ENCODE peak calls at places on chromosome 7, in five cellular contexts. One of them, this sample, is unnamed.

GRCh38 chr7:139750459-139751095 is 27.2 kb downstream of the HIPK2 start:
- DNase-seq in right atrium auricular region: no peak
- DNase-seq in Peyer's patch: no peak
- DNase-seq in lower lobe of right lung: no peak
- DNase-seq in IMR-90: no peak
- DNase-seq in this sample: no peak

GRCh38 chr7:103988468-103989199 is 824 bp downstream of the RELN start:
- DNase-seq in right atrium auricular region: no peak
- DNase-seq in Peyer's patch: no peak
- DNase-seq in lower lobe of right lung: no peak
- DNase-seq in IMR-90: no peak
- DNase-seq in this sample: peak; percentile 27

GRCh38 chr7:127905491-127906330 is 125.5 kb downstream of the LRRC4 start:
- DNase-seq in right atrium auricular region: no peak
- DNase-seq in Peyer's patch: no peak
- DNase-seq in lower lobe of right lung: no peak
- DNase-seq in IMR-90: peak; percentile 76
- DNase-seq in this sample: no peak

GRCh38 chr7:159064121-159064815 is 80.4 kb downstream of the VIPR2 start:
- DNase-seq in right atrium auricular region: no peak
- DNase-seq in Peyer's patch: no peak
- DNase-seq in lower lobe of right lung: no peak
- DNase-seq in IMR-90: no peak
- DNase-seq in this sample: no peak

GRCh38 chr7:110921478-110922210 is 169.3 kb upstream of the LRRN3 start:
- DNase-seq in right atrium auricular region: no peak
- DNase-seq in Peyer's patch: no peak
- DNase-seq in lower lobe of right lung: no peak
- DNase-seq in IMR-90: peak; percentile 22
- DNase-seq in this sample: peak; percentile 46

GRCh38 chr7:87216701-87217508 is 2.6 kb downstream of the TMEM243 start:
- DNase-seq in right atrium auricular region: no peak
- DNase-seq in Peyer's patch: no peak
- DNase-seq in lower lobe of right lung: no peak
- DNase-seq in IMR-90: no peak
- DNase-seq in this sample: no peak

GRCh38 chr7:15947749-15948148 is 261.3 kb upstream of the MEOX2 start:
- DNase-seq in right atrium auricular region: no peak
- DNase-seq in Peyer's patch: no peak
- DNase-seq in lower lobe of right lung: no peak
- DNase-seq in IMR-90: no peak
- DNase-seq in this sample: peak; percentile 34

GRCh38 chr7:47776335-47776734 is 171.9 kb downstream of the PKD1L1 start:
- DNase-seq in right atrium auricular region: no peak
- DNase-seq in Peyer's patch: no peak
- DNase-seq in lower lobe of right lung: no peak
- DNase-seq in IMR-90: no peak
- DNase-seq in this sample: no peak

GRCh38 chr7:69038915-69039314 is 559.4 kb upstream of the AUTS2 start:
- DNase-seq in right atrium auricular region: no peak
- DNase-seq in Peyer's patch: no peak
- DNase-seq in lower lobe of right lung: no peak
- DNase-seq in IMR-90: no peak
- DNase-seq in this sample: no peak

GRCh38 chr7:129784437-129784782 is 168.3 kb downstream of the UBE2H start:
- DNase-seq in right atrium auricular region: no peak
- DNase-seq in Peyer's patch: no peak
- DNase-seq in lower lobe of right lung: no peak
- DNase-seq in IMR-90: no peak
- DNase-seq in this sample: no peak

GRCh38 chr7:87370660-87371180 is 25.3 kb downstream of the CROT start:
- DNase-seq in right atrium auricular region: no peak
- DNase-seq in Peyer's patch: no peak
- DNase-seq in lower lobe of right lung: no peak
- DNase-seq in IMR-90: peak; percentile 78
- DNase-seq in this sample: peak; percentile 52

DNA sequence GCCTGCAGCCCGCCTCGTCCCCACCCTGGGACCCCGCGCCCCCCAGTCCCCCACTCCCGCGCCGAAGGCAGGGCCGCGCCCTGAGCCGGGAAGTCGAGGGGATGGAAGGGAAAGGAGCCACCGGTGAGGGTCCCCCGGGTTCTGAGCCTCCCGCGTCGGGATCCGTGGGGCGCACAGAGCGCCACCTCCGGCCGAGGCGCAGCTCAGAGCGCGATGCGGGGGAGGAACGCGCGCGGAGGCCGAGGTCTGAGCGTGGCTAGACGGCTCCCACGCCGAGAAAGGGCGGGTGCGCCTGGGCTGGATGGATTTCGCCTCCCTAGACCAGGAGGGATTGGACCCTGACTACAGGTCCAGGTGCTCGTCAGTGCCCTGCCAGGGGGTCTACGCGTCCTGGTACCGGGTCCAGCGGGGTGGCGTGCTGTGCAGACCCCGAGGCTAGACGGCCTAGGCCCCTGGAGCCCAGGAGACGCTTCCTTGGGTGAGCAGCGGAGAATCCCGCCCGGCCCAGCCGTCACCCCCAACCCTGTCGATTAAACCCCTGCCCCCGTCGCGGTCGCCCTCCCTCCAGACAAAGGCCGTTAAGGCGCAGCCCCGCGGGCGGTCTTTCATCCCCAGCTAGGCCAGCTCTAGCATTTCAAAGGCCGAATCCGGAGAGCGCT is 986 bp upstream of the PDGFA start:
- DNase-seq in right atrium auricular region: no peak
- DNase-seq in Peyer's patch: no peak
- DNase-seq in lower lobe of right lung: no peak
- DNase-seq in IMR-90: no peak
- DNase-seq in this sample: no peak
- TF ChIP-seq CTCF in right atrium auricular region: no peak
- TF ChIP-seq CTCF in Peyer's patch: no peak
- TF ChIP-seq CTCF in lower lobe of right lung: peak; percentile 6
- TF ChIP-seq CTCF in IMR-90: no peak
- TF ChIP-seq CTCF in this sample: no peak

DNA sequence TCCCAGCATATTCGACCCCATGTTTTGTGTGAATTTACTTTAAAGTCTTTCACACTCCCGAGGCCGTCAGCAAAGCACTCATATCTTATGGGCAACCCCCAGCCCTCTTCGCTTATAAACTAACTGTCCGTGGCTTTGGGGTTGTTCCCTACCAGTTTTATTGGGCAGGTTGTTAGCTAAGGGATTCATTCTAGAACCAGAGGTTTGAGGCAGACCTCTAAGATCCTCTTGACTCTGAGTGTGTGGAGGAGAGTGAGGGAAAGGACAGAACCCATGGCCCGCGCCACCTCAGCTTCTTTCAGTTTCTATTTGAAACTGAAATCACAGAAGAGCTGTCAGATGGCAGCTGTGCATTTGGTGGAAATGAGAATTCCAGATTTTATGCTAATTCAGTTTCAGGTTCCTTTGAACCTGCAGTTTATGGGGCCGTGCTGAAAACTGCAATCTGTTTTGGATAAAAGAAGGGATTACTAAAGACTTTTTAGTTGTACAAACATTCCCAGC is 450.0 kb upstream of the GALNT17 start:
- DNase-seq in right atrium auricular region: no peak
- DNase-seq in Peyer's patch: no peak
- DNase-seq in lower lobe of right lung: no peak
- DNase-seq in IMR-90: no peak
- DNase-seq in this sample: no peak
- H3K4me3 ChIP-seq in right atrium auricular region: no peak overlapping the region
- H3K4me3 ChIP-seq in Peyer's patch: no peak overlapping the region
- H3K4me3 ChIP-seq in lower lobe of right lung: peak overlapping the region; percentile 17
- H3K4me3 ChIP-seq in IMR-90: no peak overlapping the region
- H3K4me3 ChIP-seq in this sample: no peak overlapping the region

GRCh38 chr7:51455086-51455485 is 138.5 kb upstream of the COBL start:
- DNase-seq in right atrium auricular region: no peak
- DNase-seq in Peyer's patch: no peak
- DNase-seq in lower lobe of right lung: no peak
- DNase-seq in IMR-90: no peak
- DNase-seq in this sample: no peak
- TF ChIP-seq CTCF in right atrium auricular region: no peak
- TF ChIP-seq CTCF in Peyer's patch: no peak
- TF ChIP-seq CTCF in lower lobe of right lung: no peak
- TF ChIP-seq CTCF in IMR-90: no peak
- TF ChIP-seq CTCF in this sample: no peak

DNA sequence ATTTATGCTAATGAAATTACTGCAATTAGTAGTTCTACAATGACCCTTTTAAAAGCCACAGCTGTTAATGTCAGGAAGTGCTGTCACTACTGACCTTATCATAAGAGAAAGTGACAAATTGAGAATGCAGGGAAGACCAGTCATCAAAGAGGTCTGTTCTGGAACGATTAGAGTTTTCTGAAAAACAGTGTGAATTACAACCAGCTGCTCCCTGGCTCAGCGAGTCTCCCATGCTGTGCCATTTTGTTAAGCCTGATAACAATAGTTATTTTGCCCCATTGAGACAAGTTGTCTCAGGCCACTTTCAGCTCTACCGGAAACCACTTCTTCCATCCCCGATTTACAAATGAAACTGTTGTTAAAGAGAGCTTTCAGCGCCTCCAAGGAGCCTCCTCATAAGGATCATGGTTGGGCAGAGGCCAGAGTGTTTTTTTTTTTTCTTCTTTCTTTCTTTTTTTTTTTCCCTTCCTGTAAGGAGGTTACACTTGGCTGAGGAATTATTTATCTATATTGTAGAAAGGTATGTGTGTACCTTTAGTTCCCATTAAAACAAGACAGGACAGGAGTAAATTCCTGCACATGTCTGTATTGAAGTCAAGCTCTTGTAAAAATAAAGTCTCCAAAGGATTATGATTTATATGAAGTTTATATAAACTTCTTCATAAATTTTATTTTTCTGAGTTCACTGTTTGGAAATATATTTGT is 173.6 kb downstream of the CDCA7L start:
- DNase-seq in right atrium auricular region: no peak
- DNase-seq in Peyer's patch: no peak
- DNase-seq in lower lobe of right lung: no peak
- DNase-seq in IMR-90: no peak
- DNase-seq in this sample: peak; percentile 3
- H3K4me3 ChIP-seq in right atrium auricular region: no peak overlapping the region
- H3K4me3 ChIP-seq in Peyer's patch: no peak overlapping the region
- H3K4me3 ChIP-seq in lower lobe of right lung: no peak overlapping the region
- H3K4me3 ChIP-seq in IMR-90: no peak overlapping the region
- H3K4me3 ChIP-seq in this sample: no peak overlapping the region

DNA sequence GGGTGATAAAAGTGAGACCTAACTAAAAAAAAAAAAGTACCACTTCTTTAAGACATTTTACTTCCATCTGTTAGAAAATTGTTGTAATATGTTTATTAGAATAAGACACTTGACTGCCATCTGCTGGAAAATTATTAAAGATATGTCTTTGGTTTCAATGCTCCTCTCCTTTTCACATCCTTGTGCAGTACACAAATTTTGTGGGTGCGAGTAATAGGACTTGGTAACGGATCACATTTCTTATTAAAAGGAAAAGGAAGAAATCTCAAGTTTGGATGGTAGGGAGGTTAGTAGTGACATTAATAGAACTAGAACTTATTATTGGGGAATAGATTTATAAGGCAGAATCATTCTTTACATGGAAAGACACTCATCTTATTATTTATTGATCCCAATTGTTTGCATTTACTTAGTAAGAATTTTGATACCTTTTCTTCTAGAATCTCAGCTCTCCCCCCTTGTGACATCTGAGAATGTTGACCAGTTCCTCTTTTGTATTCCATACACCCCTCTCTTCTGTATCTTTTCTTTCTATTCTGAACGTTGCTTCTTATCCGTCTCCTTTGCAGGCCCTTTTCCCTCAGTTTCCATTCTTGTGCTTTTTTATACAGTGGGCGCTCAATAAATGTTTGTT is 43.0 kb upstream of the RPA3 start:
- DNase-seq in right atrium auricular region: no peak
- DNase-seq in Peyer's patch: no peak
- DNase-seq in lower lobe of right lung: no peak
- DNase-seq in IMR-90: peak; percentile 66
- DNase-seq in this sample: peak; percentile 86
- TF ChIP-seq CTCF in right atrium auricular region: no peak
- TF ChIP-seq CTCF in Peyer's patch: peak; percentile 49
- TF ChIP-seq CTCF in lower lobe of right lung: peak; percentile 43
- TF ChIP-seq CTCF in IMR-90: peak; percentile 50
- TF ChIP-seq CTCF in this sample: peak; percentile 37

GRCh38 chr7:92740134-92740533 is 96.2 kb downstream of the CDK6 start:
- DNase-seq in right atrium auricular region: no peak
- DNase-seq in Peyer's patch: no peak
- DNase-seq in lower lobe of right lung: no peak
- DNase-seq in IMR-90: no peak
- DNase-seq in this sample: no peak
- H3K4me3 ChIP-seq in right atrium auricular region: no peak overlapping the region
- H3K4me3 ChIP-seq in Peyer's patch: no peak overlapping the region
- H3K4me3 ChIP-seq in lower lobe of right lung: no peak overlapping the region
- H3K4me3 ChIP-seq in IMR-90: no peak overlapping the region
- H3K4me3 ChIP-seq in this sample: no peak overlapping the region

GRCh38 chr7:4739528-4739992 is 35.9 kb upstream of the AP5Z1 start:
- DNase-seq in right atrium auricular region: peak; percentile 73
- DNase-seq in Peyer's patch: no peak
- DNase-seq in lower lobe of right lung: no peak
- DNase-seq in IMR-90: peak; percentile 38
- DNase-seq in this sample: peak; percentile 81
- TF ChIP-seq CTCF in right atrium auricular region: peak; percentile 49
- TF ChIP-seq CTCF in Peyer's patch: peak; percentile 23
- TF ChIP-seq CTCF in lower lobe of right lung: peak; percentile 69
- TF ChIP-seq CTCF in IMR-90: no peak
- TF ChIP-seq CTCF in this sample: peak; percentile 80

GRCh38 chr7:151349507-151349853 is 7.9 kb downstream of the NUB1 start:
- DNase-seq in right atrium auricular region: no peak
- DNase-seq in Peyer's patch: peak; percentile 57
- DNase-seq in lower lobe of right lung: no peak
- DNase-seq in IMR-90: no peak
- DNase-seq in this sample: no peak
- H3K4me3 ChIP-seq in right atrium auricular region: no peak overlapping the region
- H3K4me3 ChIP-seq in Peyer's patch: peak overlapping the region; percentile 34
- H3K4me3 ChIP-seq in lower lobe of right lung: peak overlapping the region; percentile 51
- H3K4me3 ChIP-seq in IMR-90: no peak overlapping the region
- H3K4me3 ChIP-seq in this sample: no peak overlapping the region

DNA sequence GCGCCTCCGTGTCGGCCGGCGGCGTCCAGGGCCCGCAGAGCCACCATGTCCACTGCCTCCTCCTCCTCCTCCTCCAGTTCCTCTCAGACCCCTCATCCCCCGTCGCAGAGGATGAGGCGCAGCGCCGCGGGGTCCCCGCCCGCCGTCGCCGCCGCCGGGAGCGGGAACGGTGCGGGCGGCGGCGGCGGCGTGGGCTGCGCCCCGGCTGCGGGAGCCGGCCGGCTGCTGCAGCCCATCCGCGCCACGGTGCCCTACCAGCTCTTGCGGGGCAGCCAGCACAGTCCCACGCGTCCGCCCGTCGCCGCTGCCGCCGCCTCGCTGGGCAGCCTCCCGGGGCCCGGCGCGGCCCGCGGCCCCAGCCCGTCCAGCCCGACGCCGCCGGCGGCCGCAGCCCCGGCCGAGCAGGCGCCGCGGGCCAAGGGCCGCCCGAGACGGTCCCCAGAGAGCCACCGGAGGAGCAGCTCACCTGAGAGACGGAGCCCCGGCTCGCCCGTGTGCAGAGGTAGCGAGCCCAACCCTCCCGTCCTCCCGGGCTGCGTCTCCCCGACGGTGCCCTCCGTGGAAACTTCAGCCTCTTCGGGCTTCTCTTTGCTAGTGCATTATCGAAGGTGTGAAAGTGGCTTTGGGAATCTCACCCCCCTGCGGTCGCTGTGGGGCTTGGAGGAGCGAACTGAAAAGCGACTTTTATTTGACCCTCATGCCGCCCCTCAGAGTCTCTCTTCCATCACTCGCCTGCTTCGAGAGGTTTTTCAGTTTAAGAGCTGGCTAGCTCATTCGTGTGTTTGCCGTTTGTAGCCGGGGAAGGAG is 913 bp downstream of the GLCCI1 start:
- DNase-seq in right atrium auricular region: no peak
- DNase-seq in Peyer's patch: peak; percentile 62
- DNase-seq in lower lobe of right lung: peak; percentile 62
- DNase-seq in IMR-90: peak; percentile 40
- DNase-seq in this sample: peak; percentile 44
- TF ChIP-seq CTCF in right atrium auricular region: no peak
- TF ChIP-seq CTCF in Peyer's patch: peak; percentile 12
- TF ChIP-seq CTCF in lower lobe of right lung: no peak
- TF ChIP-seq CTCF in IMR-90: no peak
- TF ChIP-seq CTCF in this sample: no peak